ENCODE peak calls at places on chromosomes 11 and 22, in ten cellular contexts. A is dorsolateral prefrontal cortex; L is astrocyte of the hippocampus; O is breast epithelium; J is NCI-H748 treated with DMSO at 0.1 percent for 48 hours; P is H54; N is psoas muscle; D is Right ventricle myocardium inferior; X is stimulated activated CD4-positive, alpha-beta T cell treated with anti-CD3 and anti-CD28 coated beads, Interleukin-15, amount 100 ng/mL, for 1 hour; W is endothelial cell. S is an unnamed sample.

GRCh38 chr11:10005955-10006525 is 288.0 kb downstream of the SBF2 start:
- DNase-seq in A (no peak), L (no peak), O (no peak), J (no peak), P (no peak), N (no peak), D (no peak), X (no peak), W (no peak), S (no peak)

GRCh38 chr22:20174785-20175596 is 24.1 kb upstream of the CCDC188 start:
- DNase-seq in A (no peak), L (peak; percentile 38), O (no peak), J (no peak), P (no peak), N (no peak), D (no peak), X (no peak), W (peak; percentile 45), S (peak; percentile 33)

GRCh38 chr11:33617672-33618362 is 82.8 kb downstream of the C11orf91 start:
- DNase-seq in A (no peak), L (peak; percentile 67), O (no peak), J (no peak), P (no peak), N (no peak), D (no peak), X (no peak), W (no peak), S (no peak)

GRCh38 chr11:7430496-7430895 is 54.8 kb upstream of the OLFML1 start:
- DNase-seq in A (no peak), L (no peak), O (no peak), J (no peak), P (no peak), N (no peak), D (no peak), X (no peak), W (no peak), S (no peak)

GRCh38 chr22:44182591-44183588 is 2.2 kb downstream of the PARVG start:
- DNase-seq in A (no peak), L (no peak), O (no peak), J (no peak), P (no peak), N (peak; percentile 47), D (peak; percentile 88), X (no peak), W (no peak), S (no peak)

GRCh38 chr11:12239396-12240298 is 129.3 kb downstream of the MICAL2 start:
- DNase-seq in A (no peak), L (peak; percentile 44), O (no peak), J (no peak), P (no peak), N (no peak), D (no peak), X (no peak), W (no peak), S (peak; percentile 44)

GRCh38 chr11:118338637-118339061 is 3.9 kb downstream of the CD3D start:
- DNase-seq in A (no peak), L (no peak), O (peak; percentile 22), J (no peak), P (no peak), N (no peak), D (no peak), X (peak; percentile 76), W (no peak), S (peak; percentile 13)

GRCh38 chr11:68941324-68942089 is 37.8 kb downstream of the IGHMBP2 start:
- DNase-seq in A (no peak), L (no peak), O (peak; percentile 54), J (no peak), P (no peak), N (no peak), D (no peak), X (no peak), W (no peak), S (no peak)

GRCh38 chr22:46907578-46908215 is 145.2 kb downstream of the TBC1D22A start:
- DNase-seq in A (no peak), L (no peak), O (no peak), J (no peak), P (no peak), N (no peak), D (no peak), X (no peak), W (no peak), S (no peak)

GRCh38 chr11:2519879-2520735 is 75.3 kb downstream of the KCNQ1 start:
- DNase-seq in A (peak; percentile 13), L (no peak), O (peak; percentile 11), J (no peak), P (no peak), N (peak; percentile 11), D (peak; percentile 25), X (peak; percentile 1), W (peak; percentile 2), S (peak; percentile 1)

GRCh38 chr11:9906043-9906791 is 242.3 kb downstream of the SWAP70 start:
- DNase-seq in A (no peak), L (peak; percentile 74), O (peak; percentile 23), J (no peak), P (peak; percentile 35), N (no peak), D (no peak), X (no peak), W (no peak), S (peak; percentile 76)

GRCh38 chr11:65293909-65294381 is 20.7 kb upstream of the CDC42EP2 start:
- DNase-seq in A (no peak), L (no peak), O (no peak), J (no peak), P (no peak), N (no peak), D (peak; percentile 85), X (no peak), W (no peak), S (no peak)

GRCh38 chr22:30188911-30189310 is 57.6 kb downstream of the LIF start:
- DNase-seq in A (no peak), L (no peak), O (no peak), J (no peak), P (no peak), N (no peak), D (no peak), X (no peak), W (no peak), S (no peak)

GRCh38 chr11:85898456-85898855 is 43.3 kb downstream of the CCDC83 start:
- DNase-seq in A (no peak), L (no peak), O (no peak), J (no peak), P (no peak), N (no peak), D (no peak), X (no peak), W (no peak), S (no peak)

GRCh38 chr11:113329725-113330124 is 15.3 kb downstream of the TTC12 start:
- DNase-seq in A (no peak), L (no peak), O (no peak), J (no peak), P (no peak), N (no peak), D (no peak), X (no peak), W (no peak), S (no peak)

GRCh38 chr22:42979606-42980005 is 35.3 kb downstream of the PACSIN2 start:
- DNase-seq in A (no peak), L (no peak), O (no peak), J (no peak), P (no peak), N (no peak), D (no peak), X (no peak), W (no peak), S (no peak)

GRCh38 chr11:536841-537621 is at the start of gene LRRC56:
- DNase-seq in A (no peak), L (peak; percentile 90), O (peak; percentile 85), J (peak; percentile 67), P (no peak), N (peak; percentile 76), D (peak; percentile 92), X (peak; percentile 79), W (peak; percentile 76), S (peak; percentile 82)

GRCh38 chr22:50691521-50691920 is 18.9 kb downstream of the SHANK3 start:
- DNase-seq in A (no peak), L (peak; percentile 38), O (no peak), J (peak; percentile 27), P (no peak), N (no peak), D (no peak), X (no peak), W (no peak), S (no peak)

GRCh38 chr11:34263462-34264186 is 94.2 kb downstream of the ABTB2 start:
- DNase-seq in A (no peak), L (peak; percentile 93), O (peak; percentile 70), J (peak; percentile 40), P (peak; percentile 71), N (peak; percentile 72), D (peak; percentile 71), X (no peak), W (no peak), S (peak; percentile 91)

GRCh38 chr11:104837969-104838639 is 60.2 kb downstream of the CASP12 start:
- DNase-seq in A (no peak), L (no peak), O (no peak), J (no peak), P (no peak), N (no peak), D (no peak), X (no peak), W (no peak), S (no peak)

GRCh38 chr11:119416606-119417580 is 6.1 kb downstream of the THY1 start:
- DNase-seq in A (no peak), L (peak; percentile 78), O (peak; percentile 43), J (no peak), P (peak; percentile 52), N (no peak), D (no peak), X (no peak), W (no peak), S (peak; percentile 79)

GRCh38 chr11:92897487-92897886 is 72.0 kb upstream of the MTNR1B start:
- DNase-seq in A (no peak), L (no peak), O (no peak), J (no peak), P (no peak), N (no peak), D (no peak), X (no peak), W (no peak), S (no peak)

GRCh38 chr11:118939948-118940598 is 14.3 kb upstream of the BCL9L start:
- DNase-seq in A (no peak), L (peak; percentile 45), O (no peak), J (no peak), P (no peak), N (no peak), D (no peak), X (no peak), W (peak; percentile 62), S (peak; percentile 55)

GRCh38 chr22:20076627-20077172 is 3.3 kb upstream of the DGCR8 start:
- DNase-seq in A (no peak), L (no peak), O (no peak), J (no peak), P (no peak), N (no peak), D (no peak), X (no peak), W (no peak), S (no peak)

GRCh38 chr11:124863137-124863825 is 2.0 kb upstream of the ROBO3 start:
- DNase-seq in A (no peak), L (peak; percentile 46), O (no peak), J (no peak), P (peak; percentile 68), N (no peak), D (no peak), X (no peak), W (no peak), S (peak; percentile 52)

GRCh38 chr11:6931146-6931713 is 5.0 kb downstream of the ZNF215 start:
- DNase-seq in A (no peak), L (no peak), O (no peak), J (no peak), P (no peak), N (no peak), D (no peak), X (no peak), W (no peak), S (no peak)

GRCh38 chr22:29431986-29432385 is 6.4 kb upstream of the RFPL1 start:
- DNase-seq in A (no peak), L (no peak), O (no peak), J (no peak), P (no peak), N (no peak), D (no peak), X (no peak), W (no peak), S (no peak)

GRCh38 chr22:41976070-41976901 is 7.0 kb downstream of the SEPTIN3 start:
- DNase-seq in A (peak; percentile 47), L (peak; percentile 48), O (no peak), J (peak; percentile 13), P (no peak), N (no peak), D (no peak), X (no peak), W (no peak), S (peak; percentile 25)

S was measured in Daoy.